ENCODE peak calls at places on chromosomes 1 and 21, in nine cellular contexts. One of them, this sample, is unnamed.

GRCh38 chr21:37407719-37408455 is 41.3 kb downstream of the DYRK1A start:
- DNase-seq in effector CD4-positive, alpha-beta T cell: no peak
- DNase-seq in uterus: no peak
- DNase-seq in glutamatergic neuron: no peak
- DNase-seq in GM10248: peak
- DNase-seq in mucosa of descending colon: no peak
- DNase-seq in lower leg skin: no peak
- DNase-seq in nephron progenitor cell: no peak
- DNase-seq in ELR: no peak
- DNase-seq in this sample: no peak

GRCh38 chr1:179021873-179022272 is 3.8 kb upstream of the FAM20B start:
- DNase-seq in nephron progenitor cell: no peak
- DNase-seq in glutamatergic neuron: no peak
- DNase-seq in lower leg skin: no peak
- DNase-seq in GM10248: no peak
- DNase-seq in mucosa of descending colon: no peak
- DNase-seq in effector CD4-positive, alpha-beta T cell: no peak
- DNase-seq in uterus: no peak
- DNase-seq in ELR: no peak
- DNase-seq in this sample: no peak

GRCh38 chr1:229224308-229224707 is 46.6 kb upstream of the RAB4A start:
- DNase-seq in uterus: no peak
- DNase-seq in ELR: peak
- DNase-seq in effector CD4-positive, alpha-beta T cell: no peak
- DNase-seq in mucosa of descending colon: no peak
- DNase-seq in glutamatergic neuron: no peak
- DNase-seq in nephron progenitor cell: no peak
- DNase-seq in lower leg skin: no peak
- DNase-seq in GM10248: no peak
- DNase-seq in this sample: no peak

GRCh38 chr1:101282314-101283087 is 45.7 kb downstream of the S1PR1 start:
- DNase-seq in effector CD4-positive, alpha-beta T cell: no peak
- DNase-seq in uterus: no peak
- DNase-seq in GM10248: no peak
- DNase-seq in glutamatergic neuron: no peak
- DNase-seq in nephron progenitor cell: no peak
- DNase-seq in mucosa of descending colon: no peak
- DNase-seq in ELR: no peak
- DNase-seq in lower leg skin: no peak
- DNase-seq in this sample: no peak

GRCh38 chr1:83860506-83861221 is 138.3 kb downstream of the TTLL7 start:
- DNase-seq in nephron progenitor cell: peak
- DNase-seq in lower leg skin: peak
- DNase-seq in ELR: no peak
- DNase-seq in GM10248: peak
- DNase-seq in uterus: peak
- DNase-seq in glutamatergic neuron: peak
- DNase-seq in mucosa of descending colon: peak
- DNase-seq in effector CD4-positive, alpha-beta T cell: peak
- DNase-seq in this sample: peak

GRCh38 chr1:54806931-54807611 is 5.9 kb upstream of the TTC22 start:
- DNase-seq in lower leg skin: peak
- DNase-seq in ELR: peak
- DNase-seq in effector CD4-positive, alpha-beta T cell: no peak
- DNase-seq in uterus: no peak
- DNase-seq in glutamatergic neuron: no peak
- DNase-seq in mucosa of descending colon: peak
- DNase-seq in GM10248: no peak
- DNase-seq in nephron progenitor cell: no peak
- DNase-seq in this sample: peak

GRCh38 chr1:65036614-65037180 is 70.3 kb upstream of the JAK1 start:
- DNase-seq in GM10248: no peak
- DNase-seq in ELR: no peak
- DNase-seq in nephron progenitor cell: no peak
- DNase-seq in effector CD4-positive, alpha-beta T cell: no peak
- DNase-seq in lower leg skin: no peak
- DNase-seq in mucosa of descending colon: no peak
- DNase-seq in glutamatergic neuron: no peak
- DNase-seq in uterus: no peak
- DNase-seq in this sample: no peak

GRCh38 chr1:7561331-7561921 is 209.7 kb upstream of the VAMP3 start:
- DNase-seq in nephron progenitor cell: peak
- DNase-seq in uterus: no peak
- DNase-seq in lower leg skin: no peak
- DNase-seq in mucosa of descending colon: peak
- DNase-seq in effector CD4-positive, alpha-beta T cell: no peak
- DNase-seq in ELR: no peak
- DNase-seq in glutamatergic neuron: peak
- DNase-seq in GM10248: peak
- DNase-seq in this sample: no peak

GRCh38 chr1:197763307-197763706 is 12.0 kb downstream of the DENND1B start:
- DNase-seq in nephron progenitor cell: no peak
- DNase-seq in effector CD4-positive, alpha-beta T cell: no peak
- DNase-seq in GM10248: no peak
- DNase-seq in lower leg skin: no peak
- DNase-seq in uterus: no peak
- DNase-seq in ELR: peak
- DNase-seq in mucosa of descending colon: no peak
- DNase-seq in glutamatergic neuron: no peak
- DNase-seq in this sample: no peak

GRCh38 chr1:55313903-55314302 is 98.7 kb upstream of the USP24 start:
- DNase-seq in uterus: no peak
- DNase-seq in GM10248: no peak
- DNase-seq in nephron progenitor cell: no peak
- DNase-seq in lower leg skin: peak
- DNase-seq in ELR: peak
- DNase-seq in glutamatergic neuron: no peak
- DNase-seq in mucosa of descending colon: no peak
- DNase-seq in effector CD4-positive, alpha-beta T cell: no peak
- DNase-seq in this sample: no peak

GRCh38 chr1:205750683-205751651 is 985 bp upstream of the NUCKS1 start:
- DNase-seq in mucosa of descending colon: no peak
- DNase-seq in effector CD4-positive, alpha-beta T cell: no peak
- DNase-seq in uterus: no peak
- DNase-seq in ELR: peak
- DNase-seq in GM10248: no peak
- DNase-seq in glutamatergic neuron: no peak
- DNase-seq in lower leg skin: no peak
- DNase-seq in nephron progenitor cell: no peak
- DNase-seq in this sample: no peak

GRCh38 chr1:243939167-243939848 is 89.3 kb upstream of the AKT3 start:
- DNase-seq in uterus: no peak
- DNase-seq in GM10248: no peak
- DNase-seq in mucosa of descending colon: no peak
- DNase-seq in glutamatergic neuron: no peak
- DNase-seq in nephron progenitor cell: no peak
- DNase-seq in ELR: peak
- DNase-seq in lower leg skin: peak
- DNase-seq in effector CD4-positive, alpha-beta T cell: no peak
- DNase-seq in this sample: no peak

GRCh38 chr1:24505816-24506215 is 3.2 kb downstream of the RCAN3 start:
- DNase-seq in mucosa of descending colon: no peak
- DNase-seq in ELR: no peak
- DNase-seq in glutamatergic neuron: no peak
- DNase-seq in GM10248: no peak
- DNase-seq in effector CD4-positive, alpha-beta T cell: no peak
- DNase-seq in lower leg skin: peak
- DNase-seq in uterus: no peak
- DNase-seq in nephron progenitor cell: no peak
- DNase-seq in this sample: no peak

GRCh38 chr1:27994060-27994459 is 34.3 kb downstream of the XKR8 start:
- DNase-seq in glutamatergic neuron: no peak
- DNase-seq in effector CD4-positive, alpha-beta T cell: no peak
- DNase-seq in nephron progenitor cell: no peak
- DNase-seq in mucosa of descending colon: no peak
- DNase-seq in ELR: no peak
- DNase-seq in uterus: no peak
- DNase-seq in lower leg skin: no peak
- DNase-seq in GM10248: no peak
- DNase-seq in this sample: no peak

This sample was measured in CD8-positive, alpha-beta memory T cell.